ENCODE peak calls at places on chromosomes 2 and 18, in four cellular contexts. K is activated B cell treated with CpG ODN at 0.5 μM for 24 hours, Y is neural crest cell, W is cardiac fibroblast. V is an unnamed sample.

GRCh38 chr2:63614983-63615945 is 26.5 kb downstream of the MDH1 start:
- DNase-seq in K (no peak), Y (no peak), W (peak), V (peak)

GRCh38 chr2:36478332-36478738 is 119.6 kb downstream of the FEZ2 start:
- DNase-seq in K (no peak), Y (no peak), W (peak), V (peak)

GRCh38 chr2:238704471-238705230 is 143.2 kb upstream of the TWIST2 start:
- DNase-seq in K (no peak), Y (no peak), W (no peak), V (no peak)

GRCh38 chr2:168935810-168936581 is 34.9 kb downstream of the G6PC2 start:
- DNase-seq in K (no peak), Y (no peak), W (peak), V (peak)

GRCh38 chr2:23824777-23825212 is 102.1 kb downstream of the ATAD2B start:
- DNase-seq in K (no peak), Y (peak), W (peak), V (peak)

GRCh38 chr2:120302301-120302700 is 43.6 kb upstream of the INHBB start:
- DNase-seq in K (no peak), Y (no peak), W (no peak), V (no peak)

GRCh38 chr2:118061135-118061955 is 26.9 kb upstream of the INSIG2 start:
- DNase-seq in K (no peak), Y (no peak), W (peak), V (peak)

GRCh38 chr2:61183815-61184214 is 21.8 kb downstream of the C2orf74 start:
- DNase-seq in K (no peak), Y (no peak), W (no peak), V (no peak)

GRCh38 chr18:13371689-13372404 is 153.3 kb downstream of the LDLRAD4 start:
- DNase-seq in K (no peak), Y (no peak), W (no peak), V (no peak)

GRCh38 chr2:16972276-16972675 is 306.6 kb upstream of the CYRIA start:
- DNase-seq in K (no peak), Y (no peak), W (peak), V (peak)

GRCh38 chr2:20650412-20650879 is 452 bp downstream of the HS1BP3 start:
- DNase-seq in K (no peak), Y (no peak), W (peak), V (peak)

GRCh38 chr2:238582159-238582558 is 155.4 kb downstream of the ASB1 start:
- DNase-seq in K (no peak), Y (no peak), W (peak), V (peak)

DNA sequence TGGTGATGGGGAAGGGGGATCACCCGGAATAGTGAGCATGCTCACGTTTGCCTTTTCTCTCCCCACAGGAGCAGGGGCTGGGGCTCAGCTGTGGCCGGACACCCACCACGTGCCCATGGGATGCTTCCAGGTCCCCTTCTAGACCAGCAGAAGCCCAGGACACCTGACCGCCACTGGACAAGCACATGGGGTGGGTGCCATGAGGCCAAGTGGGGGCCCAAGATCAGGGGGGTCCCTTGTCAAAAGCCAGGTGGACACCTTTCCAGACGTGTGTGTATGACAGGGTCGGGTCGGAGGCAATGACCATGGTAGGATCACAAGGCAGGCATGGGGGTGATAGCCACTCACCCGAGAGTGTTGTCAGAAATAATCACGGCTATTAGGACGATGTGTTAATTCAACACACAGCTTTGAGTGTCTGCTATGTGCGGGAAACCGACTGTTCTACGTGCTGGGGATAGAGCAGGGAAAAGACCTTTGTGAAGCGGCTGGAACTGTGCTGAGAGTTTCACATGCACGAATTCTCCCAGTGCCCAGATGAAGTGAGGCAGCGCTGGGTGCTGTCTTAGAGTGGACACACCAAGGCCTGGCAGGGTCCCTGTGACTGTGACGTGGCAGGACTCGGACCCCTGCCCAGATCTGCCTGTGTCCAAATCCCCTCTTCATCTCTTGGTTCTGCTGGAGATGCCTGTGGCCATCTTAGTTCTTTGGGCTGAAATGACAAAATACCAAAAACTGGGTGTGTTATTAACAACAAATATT is 244.7 kb downstream of the NDUFA10 start:
- DNase-seq in K (no peak), Y (no peak), W (no peak), V (no peak)
- TF ChIP-seq CTCF in K (no peak), Y (no peak), W (no peak), V (no peak)

DNA sequence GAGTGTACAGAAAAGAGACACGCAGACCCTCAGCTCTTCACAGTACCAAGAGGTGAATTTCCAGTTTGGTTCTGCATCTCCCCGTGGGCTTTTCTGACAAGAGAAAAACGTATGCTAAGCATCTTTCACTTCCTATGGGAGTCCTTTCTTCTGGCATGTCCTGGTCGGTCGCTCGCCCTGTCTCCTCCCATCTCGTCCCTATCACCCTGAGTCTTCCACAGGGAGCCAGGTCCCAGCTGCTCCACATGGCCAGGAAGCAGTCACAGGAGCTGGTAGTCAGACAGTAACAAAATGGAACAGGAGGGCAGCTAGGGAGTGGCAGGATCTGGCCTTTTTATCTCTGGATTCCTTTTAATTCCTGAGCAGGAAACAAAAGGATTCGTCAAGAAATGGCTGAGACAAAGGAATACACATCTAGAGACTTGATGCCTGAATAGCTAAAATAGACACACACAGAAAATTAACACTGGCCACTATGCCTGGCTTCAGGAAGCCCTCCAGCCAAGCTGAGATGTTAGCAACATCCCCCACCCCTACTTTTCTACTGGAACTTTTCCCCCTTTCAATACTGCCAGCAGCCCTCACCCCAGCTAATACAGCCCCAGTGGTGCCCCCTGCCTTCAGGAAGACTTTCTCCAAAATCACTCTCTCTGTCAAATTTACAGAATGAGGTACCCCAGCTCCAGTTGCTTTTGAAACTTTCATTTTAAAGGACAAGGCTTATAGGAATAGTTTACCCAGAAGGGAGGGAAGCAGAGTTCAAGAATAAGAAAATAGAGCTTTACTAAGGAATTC is 136.1 kb downstream of the DNER start:
- DNase-seq in K (no peak), Y (no peak), W (no peak), V (no peak)
- TF ChIP-seq CTCF in K (no peak), Y (no peak), W (peak), V (peak)

DNA sequence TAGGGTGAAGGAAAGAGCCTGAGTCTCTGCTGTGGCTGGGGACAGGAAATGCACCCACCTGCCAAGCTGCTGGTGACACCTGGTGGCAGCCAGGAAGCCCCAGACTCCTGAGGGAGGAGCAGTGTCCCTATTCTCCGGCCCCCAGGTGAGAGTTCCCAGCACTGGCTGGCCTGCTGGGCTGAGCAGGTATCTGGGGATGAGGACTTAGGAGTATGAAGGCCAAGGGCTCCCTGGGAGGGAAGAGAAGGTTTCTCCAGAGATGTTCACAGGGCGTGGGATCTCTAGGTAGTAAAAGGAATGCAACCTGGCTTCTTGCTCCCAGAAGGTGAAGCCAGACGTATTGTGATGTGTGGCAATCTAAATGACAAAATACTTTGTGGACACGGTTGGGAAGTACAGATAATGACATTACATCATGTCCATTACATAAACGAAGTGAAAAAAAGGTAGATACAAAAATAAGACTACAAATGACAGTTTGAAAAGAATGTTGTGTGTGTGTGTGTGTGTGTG is 75.8 kb upstream of the SLC1A4 start:
- DNase-seq in K (no peak), Y (no peak), W (no peak), V (no peak)
- TF ChIP-seq CTCF in K (no peak), Y (peak), W (no peak), V (no peak)

DNA sequence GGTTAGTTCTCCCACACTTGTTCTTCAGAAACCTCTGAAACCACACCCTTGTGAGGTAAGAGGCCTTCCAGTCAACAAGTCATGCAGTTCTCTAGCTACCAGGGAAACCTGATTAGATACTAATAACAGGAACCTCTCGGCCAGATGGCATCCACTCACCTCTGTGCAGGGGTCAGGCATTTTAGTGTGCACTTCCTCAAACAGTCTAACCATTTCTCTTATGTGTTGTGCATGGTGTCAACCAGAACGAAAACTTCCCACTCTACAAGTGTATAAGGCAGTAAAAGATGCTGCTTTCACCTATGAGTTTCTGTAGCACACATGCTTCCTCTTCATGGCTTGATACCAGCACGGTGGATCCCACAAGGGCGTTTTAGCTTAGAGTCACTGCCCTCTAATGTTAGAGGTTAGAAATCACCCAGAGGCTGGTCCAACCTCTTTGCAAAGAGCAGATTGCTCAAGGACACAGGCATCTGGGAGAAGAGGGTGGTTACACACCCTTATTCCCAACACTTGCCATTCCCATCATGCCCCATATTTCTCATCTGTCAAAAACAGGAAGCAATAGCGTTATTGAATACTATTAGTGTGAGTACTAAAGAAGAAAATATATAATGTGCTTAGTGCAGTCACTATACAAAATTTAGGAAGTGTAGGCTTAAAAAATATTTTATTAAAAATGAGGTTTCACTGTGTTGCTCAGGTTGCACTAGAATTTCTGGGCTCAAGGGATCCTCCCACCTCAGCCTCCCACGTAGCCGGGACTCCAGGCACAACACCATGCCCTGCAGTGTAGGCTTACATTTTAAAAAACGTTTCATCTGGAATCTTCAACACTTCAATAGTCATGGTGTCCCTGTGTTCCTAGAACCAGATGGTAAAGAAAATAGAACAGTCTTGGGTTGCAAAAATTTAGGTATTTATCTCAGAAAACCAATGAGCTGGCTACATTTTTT is 34.5 kb upstream of the RAB31 start:
- DNase-seq in K (peak), Y (no peak), W (peak), V (peak)
- TF ChIP-seq CTCF in K (no peak), Y (no peak), W (peak), V (peak)

DNA sequence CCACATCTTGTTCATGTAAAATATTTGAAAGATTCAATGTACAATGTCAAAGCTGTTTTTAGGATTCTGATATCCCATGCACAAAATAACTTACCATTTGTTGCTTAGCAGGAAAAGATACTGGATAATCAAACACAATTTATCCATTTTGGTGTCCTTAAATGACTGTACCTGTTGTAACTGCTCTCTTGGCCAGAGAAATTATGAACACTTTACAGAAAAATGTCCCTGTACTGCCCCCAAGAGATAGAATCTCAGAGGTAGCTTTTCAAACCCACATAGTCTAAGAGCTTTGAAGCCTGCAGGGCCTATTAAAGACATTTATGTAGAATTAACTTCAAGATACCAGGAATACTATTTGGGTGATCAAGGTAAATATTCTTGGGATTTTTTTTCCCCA is 12.2 kb upstream of the ME2 start:
- DNase-seq in K (no peak), Y (no peak), W (peak), V (peak)
- TF ChIP-seq CTCF in K (no peak), Y (no peak), W (peak), V (peak)

V was measured in choroid plexus epithelial cell.